ENCODE peak calls at places on chromosomes 5 and 9, in nine cellular contexts. V, X, R, L, C, N, U, A and T are unnamed samples.
A peak's percentile ranks its signal among the peaks of the same experiment; 100 is the strongest.

GRCh38 chr9:92094655-92095054 is 20.6 kb downstream of the SPTLC1 start:
- DNase-seq in N (no peak), A (no peak), U (no peak), X (no peak), R (no peak), L (no peak), C (no peak), V (peak; percentile 11), T (no peak)

GRCh38 chr5:112420111-112420864 is 1.2 kb upstream of the EPB41L4A start:
- DNase-seq in N (peak; percentile 88), X (peak; percentile 63), C (peak; percentile 84), R (peak; percentile 34), V (peak; percentile 88), U (peak; percentile 89), A (no peak), L (no peak), T (peak; percentile 84)

GRCh38 chr5:58890265-58890664 is 307.4 kb downstream of the RAB3C start:
- DNase-seq in N (no peak), A (no peak), C (no peak), X (no peak), R (no peak), V (no peak), L (no peak), U (peak; percentile 22), T (no peak)

GRCh38 chr5:33049845-33050244 is 338.7 kb downstream of the NPR3 start:
- DNase-seq in N (no peak), C (no peak), L (no peak), X (no peak), A (no peak), R (peak; percentile 31), V (peak; percentile 54), U (no peak), T (no peak)

GRCh38 chr5:81717815-81718214 is 33.1 kb downstream of the SSBP2 start:
- DNase-seq in N (no peak), V (no peak), U (no peak), A (no peak), L (no peak), C (no peak), R (no peak), X (no peak), T (no peak)

GRCh38 chr5:170439944-170440269 is 50.7 kb upstream of the KCNMB1 start:
- DNase-seq in L (no peak), N (no peak), A (no peak), R (no peak), C (no peak), U (no peak), V (no peak), X (no peak), T (no peak)

GRCh38 chr9:115250646-115251045 is 132.7 kb upstream of the TNC start:
- DNase-seq in C (no peak), V (peak; percentile 87), X (no peak), A (no peak), L (no peak), N (no peak), U (no peak), R (no peak), T (no peak)

GRCh38 chr5:9507974-9508373 is 37.9 kb downstream of the SEMA5A start:
- DNase-seq in N (no peak), A (no peak), L (no peak), C (no peak), U (no peak), V (no peak), X (no peak), R (no peak), T (no peak)

GRCh38 chr5:14440598-14441401 is 140.8 kb upstream of the OTULINL start:
- DNase-seq in R (no peak), U (peak; percentile 81), V (no peak), A (no peak), X (no peak), C (no peak), L (no peak), N (no peak), T (no peak)

GRCh38 chr9:117957267-117957666 is 253.1 kb downstream of the TLR4 start:
- DNase-seq in X (no peak), C (peak; percentile 49), N (peak; percentile 44), R (no peak), L (no peak), A (no peak), U (no peak), V (no peak), T (peak; percentile 24)